ENCODE peak calls at places on chromosomes 16 and 17, in nine cellular contexts. V is endodermal cell, S is IMR-90, J is type B pancreatic cell, U is WTC11, P is dorsolateral prefrontal cortex, Q is GM10248, Z is nephron progenitor cell, E is left lung. G is an unnamed sample.

GRCh38 chr17:73228748-73229236 is 32.9 kb downstream of the CPSF4L start:
- DNase-seq in V (peak; percentile 70), S (peak; percentile 90), J (no peak), U (no peak), P (no peak), Q (peak; percentile 47), Z (no peak), E (peak; percentile 62), G (peak; percentile 59)

GRCh38 chr16:70428178-70428998 is 10.5 kb downstream of the ST3GAL2 start:
- DNase-seq in V (peak; percentile 94), S (peak; percentile 97), J (no peak), U (peak; percentile 61), P (peak; percentile 56), Q (peak; percentile 68), Z (peak; percentile 49), E (peak; percentile 94), G (peak; percentile 56)

GRCh38 chr17:50355701-50356341 is 9.9 kb downstream of the XYLT2 start:
- DNase-seq in V (peak; percentile 40), S (no peak), J (no peak), U (no peak), P (no peak), Q (no peak), Z (no peak), E (no peak), G (no peak)

GRCh38 chr17:17067277-17067676 is 25.0 kb downstream of the MPRIP start:
- DNase-seq in V (no peak), S (peak; percentile 55), J (no peak), U (no peak), P (no peak), Q (no peak), Z (no peak), E (peak; percentile 4), G (no peak)

GRCh38 chr17:81591971-81592370 is 39.8 kb upstream of the FAAP100 start:
- DNase-seq in V (no peak), S (no peak), J (no peak), U (no peak), P (no peak), Q (no peak), Z (no peak), E (no peak), G (no peak)

GRCh38 chr17:9844153-9844552 is 18.4 kb downstream of the GLP2R start:
- DNase-seq in V (peak; percentile 37), S (no peak), J (no peak), U (no peak), P (no peak), Q (no peak), Z (no peak), E (no peak), G (no peak)

GRCh38 chr16:28494141-28494851 is at the start of gene APOBR:
- DNase-seq in V (no peak), S (no peak), J (no peak), U (no peak), P (no peak), Q (peak; percentile 87), Z (no peak), E (peak; percentile 80), G (peak; percentile 89)

GRCh38 chr16:70460737-70461261 is 6.4 kb downstream of the FCSK start:
- DNase-seq in V (peak; percentile 80), S (peak; percentile 39), J (no peak), U (no peak), P (no peak), Q (no peak), Z (no peak), E (no peak), G (no peak)

GRCh38 chr17:17729620-17730249 is 48.5 kb downstream of the RAI1 start:
- DNase-seq in V (peak; percentile 94), S (no peak), J (no peak), U (peak; percentile 73), P (no peak), Q (peak; percentile 77), Z (peak; percentile 57), E (no peak), G (peak; percentile 82)

GRCh38 chr17:6753006-6753445 is 2.8 kb upstream of the XAF1 start:
- DNase-seq in V (peak; percentile 64), S (peak; percentile 77), J (no peak), U (peak; percentile 29), P (no peak), Q (no peak), Z (no peak), E (peak; percentile 63), G (peak; percentile 44)

GRCh38 chr16:10988879-10989278 is 44.5 kb downstream of the CLEC16A start:
- DNase-seq in V (no peak), S (no peak), J (no peak), U (no peak), P (no peak), Q (no peak), Z (no peak), E (no peak), G (no peak)
- TF ChIP-seq CTCF in V (no peak), S (no peak), J (no peak), U (peak; percentile 3), P (no peak), Q (no peak), Z (no peak), E (no peak), G (no peak)

DNA sequence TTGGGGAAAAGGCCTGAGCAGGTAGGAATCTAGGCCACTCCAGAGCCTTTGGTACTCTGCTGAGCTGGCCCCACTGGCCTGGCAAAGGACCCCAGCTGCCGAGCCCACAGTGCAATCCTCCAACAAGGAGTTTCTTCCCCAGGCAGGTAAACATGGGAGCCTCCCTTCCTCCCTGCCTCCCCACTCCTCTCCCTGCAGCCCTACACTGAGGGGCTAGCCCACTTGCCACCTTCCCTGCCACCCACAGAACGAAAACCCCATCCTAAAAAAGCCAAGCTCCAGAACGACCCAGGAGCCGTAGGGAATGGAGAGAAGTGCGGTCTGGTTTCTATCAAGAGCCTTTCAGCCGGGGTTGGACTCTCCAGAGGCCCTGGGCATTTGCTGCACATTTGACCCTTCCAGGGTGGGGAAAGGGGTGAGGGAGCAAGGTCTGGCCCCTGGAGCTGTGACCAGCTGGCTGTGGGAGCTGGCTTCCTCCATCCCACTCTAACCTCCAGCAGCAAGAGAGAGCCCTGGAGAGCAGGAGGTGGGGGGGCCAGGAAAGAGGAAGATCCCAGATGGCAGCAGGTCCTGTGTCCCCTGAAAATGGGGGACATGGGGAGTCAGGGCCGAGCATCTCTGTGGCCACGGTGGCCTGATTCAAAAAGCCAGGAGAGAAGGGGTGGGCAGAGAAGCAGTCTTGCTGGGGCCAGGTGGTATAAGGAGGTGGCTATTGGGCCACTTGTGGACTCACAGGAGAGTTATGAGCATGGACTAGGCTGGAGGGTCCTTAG is 1.3 kb downstream of the HID1 start:
- DNase-seq in V (peak; percentile 42), S (no peak), J (no peak), U (no peak), P (no peak), Q (no peak), Z (no peak), E (no peak), G (no peak)
- TF ChIP-seq CTCF in V (no peak), S (no peak), J (no peak), U (no peak), P (no peak), Q (no peak), Z (no peak), E (no peak), G (no peak)

GRCh38 chr16:10640934-10641333 is 53.8 kb downstream of the TEKT5 start:
- DNase-seq in V (no peak), S (no peak), J (no peak), U (no peak), P (no peak), Q (no peak), Z (no peak), E (no peak), G (no peak)
- TF ChIP-seq CTCF in V (no peak), S (no peak), J (no peak), U (no peak), P (no peak), Q (no peak), Z (no peak), E (no peak), G (no peak)

GRCh38 chr17:42459256-42459982 is 741 bp downstream of the ATP6V0A1 start:
- DNase-seq in V (peak; percentile 77), S (peak; percentile 69), J (no peak), U (peak; percentile 31), P (peak; percentile 70), Q (no peak), Z (peak; percentile 31), E (peak; percentile 61), G (peak; percentile 34)
- TF ChIP-seq CTCF in V (peak; percentile 59), S (peak; percentile 38), J (peak; percentile 49), U (no peak), P (no peak), Q (peak; percentile 52), Z (no peak), E (no peak), G (peak; percentile 61)

GRCh38 chr17:61658183-61658582 is 67.2 kb upstream of the NACA2 start:
- DNase-seq in V (no peak), S (no peak), J (no peak), U (no peak), P (no peak), Q (no peak), Z (no peak), E (no peak), G (no peak)

GRCh38 chr17:61659437-61659836 is 68.4 kb upstream of the NACA2 start:
- DNase-seq in V (no peak), S (no peak), J (no peak), U (no peak), P (no peak), Q (no peak), Z (no peak), E (no peak), G (no peak)

GRCh38 chr17:61660726-61661125 is 69.7 kb upstream of the NACA2 start:
- DNase-seq in V (no peak), S (peak; percentile 36), J (no peak), U (no peak), P (no peak), Q (no peak), Z (no peak), E (no peak), G (no peak)

GRCh38 chr17:61656721-61657217 is 65.8 kb upstream of the NACA2 start:
- DNase-seq in V (no peak), S (peak; percentile 17), J (no peak), U (no peak), P (no peak), Q (no peak), Z (no peak), E (no peak), G (no peak)

DNA sequence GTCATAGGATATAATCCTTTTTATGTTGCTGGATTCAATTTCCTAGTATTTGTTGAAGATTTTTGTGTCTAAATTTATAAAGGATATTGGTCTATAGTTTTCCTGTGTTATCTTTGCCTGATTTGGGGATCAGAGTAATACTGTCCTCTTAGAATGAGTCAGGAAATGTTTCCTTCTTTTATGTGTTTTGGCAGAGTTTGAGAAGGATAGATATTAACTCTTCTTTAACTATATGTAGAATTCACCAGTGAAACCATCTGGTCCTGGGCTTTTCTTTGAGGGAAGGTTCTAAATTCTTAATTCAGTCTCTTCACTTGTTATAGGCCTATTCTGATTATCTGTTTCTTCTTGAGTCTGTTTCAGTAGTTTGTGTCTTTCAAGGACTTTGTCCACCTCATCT is 66.3 kb upstream of the NACA2 start:
- DNase-seq in V (no peak), S (peak; percentile 8), J (no peak), U (no peak), P (no peak), Q (no peak), Z (no peak), E (no peak), G (no peak)
- TF ChIP-seq CTCF in V (no peak), S (no peak), J (no peak), U (no peak), P (no peak), Q (no peak), Z (no peak), E (no peak), G (no peak)

G was measured in GM13977.